ENCODE peak calls at places on chromosome 13, in five cellular contexts. U, X, W, D and S are unnamed samples.
A peak's percentile ranks its signal among the peaks of the same experiment; 100 is the strongest.

GRCh38 chr13:97454699-97455098 is 20.7 kb downstream of the RAP2A start:
- DNase-seq in X (no peak), D (no peak), U (no peak), W (no peak), S (no peak)

GRCh38 chr13:73958657-73959397 is 175.4 kb downstream of the KLF12 start:
- DNase-seq in W (no peak), U (peak; percentile 59), X (no peak), D (no peak), S (no peak)

GRCh38 chr13:40181203-40181845 is 485.1 kb downstream of the FOXO1 start:
- DNase-seq in D (no peak), W (no peak), U (peak; percentile 44), X (no peak), S (no peak)

GRCh38 chr13:97977376-97977705 is 23.9 kb downstream of the IPO5 start:
- DNase-seq in D (no peak), X (no peak), U (peak; percentile 4), W (no peak), S (no peak)

GRCh38 chr13:82993417-82993816 is 888.9 kb downstream of the SLITRK1 start:
- DNase-seq in D (no peak), U (peak; percentile 2), X (no peak), W (no peak), S (no peak)

GRCh38 chr13:83536153-83536552 is 346.1 kb downstream of the SLITRK1 start:
- DNase-seq in U (no peak), X (no peak), D (no peak), W (no peak), S (no peak)

GRCh38 chr13:109900320-109900719 is 113.9 kb upstream of the IRS2 start:
- DNase-seq in X (no peak), D (no peak), W (no peak), U (no peak), S (no peak)

GRCh38 chr13:84481958-84482357 is 599.7 kb upstream of the SLITRK1 start:
- DNase-seq in D (no peak), W (no peak), X (no peak), U (no peak), S (no peak)

GRCh38 chr13:83221813-83222241 is 660.4 kb downstream of the SLITRK1 start:
- DNase-seq in D (no peak), X (no peak), U (peak; percentile 93), W (no peak), S (no peak)

GRCh38 chr13:29754486-29754806 is 96.0 kb downstream of the UBL3 start:
- DNase-seq in W (no peak), D (no peak), U (peak; percentile 28), X (no peak), S (no peak)

GRCh38 chr13:91904005-91904404 is 505.6 kb downstream of the GPC5 start:
- DNase-seq in D (no peak), U (no peak), X (no peak), W (peak; percentile 25), S (no peak)

GRCh38 chr13:58999851-59000250 is 1163.9 kb downstream of the DIAPH3 start:
- DNase-seq in X (no peak), U (no peak), D (no peak), W (no peak), S (no peak)

GRCh38 chr13:26377038-26377437 is 123.1 kb downstream of the CDK8 start:
- DNase-seq in W (no peak), X (no peak), U (peak; percentile 44), D (no peak), S (no peak)

GRCh38 chr13:101915755-101916107 is 463.3 kb downstream of the ITGBL1 start:
- DNase-seq in U (no peak), D (no peak), W (no peak), X (no peak), S (no peak)

GRCh38 chr13:44230736-44231135 is 142.9 kb upstream of the SERP2 start:
- DNase-seq in W (no peak), X (no peak), U (peak; percentile 71), D (no peak), S (no peak)

GRCh38 chr13:99062593-99062992 is 84.7 kb upstream of the DOCK9 start:
- DNase-seq in W (no peak), X (no peak), U (peak; percentile 62), D (no peak), S (peak; percentile 30)

GRCh38 chr13:32284927-32285632 is 30.1 kb downstream of the ZAR1L start:
- DNase-seq in W (peak; percentile 47), X (no peak), D (no peak), U (peak; percentile 82), S (no peak)
- H3K4me3 ChIP-seq in W (no peak overlapping the region), X (no peak overlapping the region), D (no peak overlapping the region), U (peak overlapping the region; percentile 16), S (no peak overlapping the region)

DNA sequence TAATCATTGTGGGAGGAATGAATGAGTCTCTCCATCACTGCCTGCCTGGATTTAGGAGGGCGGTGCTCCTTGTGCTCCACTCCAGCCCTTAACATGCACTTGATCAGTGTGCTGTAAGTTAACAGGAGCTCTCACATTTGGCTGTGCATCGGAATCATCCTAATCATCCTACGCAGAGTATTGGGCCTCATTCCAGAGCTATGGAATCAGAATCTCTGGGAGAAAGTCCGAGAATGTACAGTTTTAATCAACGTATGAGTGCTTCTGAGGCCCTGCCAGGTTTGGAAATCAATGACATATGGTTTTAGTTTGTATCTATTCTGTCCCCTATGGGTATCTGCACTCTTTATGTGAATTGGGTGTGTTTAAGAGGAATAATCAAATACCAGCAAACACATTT is 34.9 kb upstream of the DCLK1 start:
- DNase-seq in U (no peak), D (no peak), W (no peak), X (no peak), S (no peak)
- H3K4me3 ChIP-seq in U (no peak overlapping the region), D (no peak overlapping the region), W (no peak overlapping the region), X (no peak overlapping the region), S (no peak overlapping the region)

GRCh38 chr13:33787051-33787591 is 30.8 kb upstream of the RFC3 start:
- DNase-seq in D (no peak), U (no peak), X (no peak), W (no peak), S (no peak)
- H3K4me3 ChIP-seq in D (no peak overlapping the region), U (peak overlapping the region; percentile 15), X (peak overlapping the region; percentile 41), W (no peak overlapping the region), S (peak overlapping the region; percentile 48)

GRCh38 chr13:61002686-61003085 is 413.0 kb downstream of the PCDH20 start:
- DNase-seq in X (no peak), D (no peak), W (no peak), U (no peak), S (no peak)
- H3K4me3 ChIP-seq in X (no peak overlapping the region), D (no peak overlapping the region), W (no peak overlapping the region), U (no peak overlapping the region), S (no peak overlapping the region)

DNA sequence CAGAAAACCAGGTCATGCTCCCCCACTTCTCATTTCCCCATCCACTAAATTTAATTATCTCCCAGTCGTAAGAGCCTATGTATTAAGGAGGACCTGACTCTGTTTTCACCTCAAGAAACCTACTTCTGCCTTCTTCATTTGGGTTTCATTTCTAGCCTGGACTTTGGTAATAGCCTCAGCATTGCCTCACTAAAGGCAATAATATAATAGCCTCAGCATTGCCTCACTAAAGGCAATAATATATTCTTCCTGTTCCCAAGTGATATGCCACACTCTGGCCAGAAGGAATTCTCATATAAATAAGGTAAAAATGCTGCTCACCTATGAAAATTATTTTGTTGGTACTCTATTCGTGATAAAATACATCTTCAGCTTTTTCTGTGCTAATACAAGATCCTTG is 993.9 kb downstream of the EFNB2 start:
- DNase-seq in U (no peak), X (no peak), W (no peak), D (no peak), S (no peak)
- H3K4me3 ChIP-seq in U (no peak overlapping the region), X (no peak overlapping the region), W (no peak overlapping the region), D (no peak overlapping the region), S (no peak overlapping the region)